ENCODE peak calls at places on chromosome 14, in eight cellular contexts. One of them, this sample, is unnamed.

GRCh38 chr14:22512106-22512814 is 76.8 kb downstream of the DAD1 start:
- DNase-seq in nephron progenitor cell: no peak
- DNase-seq in GM23338: no peak
- DNase-seq in lung: no peak
- DNase-seq in neural progenitor cell: no peak
- DNase-seq in thoracic aorta: no peak
- DNase-seq in fibroblast of villous mesenchyme: no peak
- DNase-seq in cardiac muscle cell: no peak
- DNase-seq in this sample: no peak

GRCh38 chr14:75064205-75064567 is 362 bp upstream of the ACYP1 start:
- DNase-seq in nephron progenitor cell: no peak
- DNase-seq in neural progenitor cell: no peak
- DNase-seq in thoracic aorta: no peak
- DNase-seq in cardiac muscle cell: no peak
- DNase-seq in GM23338: no peak
- DNase-seq in lung: no peak
- DNase-seq in fibroblast of villous mesenchyme: no peak
- DNase-seq in this sample: no peak

GRCh38 chr14:37447883-37448391 is 147.1 kb downstream of the FOXA1 start:
- DNase-seq in cardiac muscle cell: no peak
- DNase-seq in fibroblast of villous mesenchyme: no peak
- DNase-seq in thoracic aorta: no peak
- DNase-seq in nephron progenitor cell: no peak
- DNase-seq in lung: no peak
- DNase-seq in neural progenitor cell: no peak
- DNase-seq in GM23338: no peak
- DNase-seq in this sample: no peak

GRCh38 chr14:89399594-89400068 is 17.4 kb downstream of the FOXN3 start:
- DNase-seq in nephron progenitor cell: peak; percentile 33
- DNase-seq in neural progenitor cell: peak; percentile 56
- DNase-seq in GM23338: peak; percentile 97
- DNase-seq in cardiac muscle cell: peak; percentile 54
- DNase-seq in fibroblast of villous mesenchyme: peak; percentile 87
- DNase-seq in lung: no peak
- DNase-seq in thoracic aorta: no peak
- DNase-seq in this sample: peak; percentile 18

GRCh38 chr14:101594511-101595148 is 33.3 kb downstream of the DIO3 start:
- DNase-seq in cardiac muscle cell: no peak
- DNase-seq in neural progenitor cell: no peak
- DNase-seq in GM23338: no peak
- DNase-seq in fibroblast of villous mesenchyme: no peak
- DNase-seq in nephron progenitor cell: no peak
- DNase-seq in thoracic aorta: no peak
- DNase-seq in lung: no peak
- DNase-seq in this sample: no peak

GRCh38 chr14:88507208-88507607 is 47.6 kb downstream of the PTPN21 start:
- DNase-seq in nephron progenitor cell: no peak
- DNase-seq in lung: no peak
- DNase-seq in neural progenitor cell: no peak
- DNase-seq in cardiac muscle cell: no peak
- DNase-seq in fibroblast of villous mesenchyme: no peak
- DNase-seq in thoracic aorta: no peak
- DNase-seq in GM23338: no peak
- DNase-seq in this sample: no peak

GRCh38 chr14:49173765-49174373 is 412.3 kb downstream of the RPS29 start:
- DNase-seq in GM23338: peak; percentile 93
- DNase-seq in fibroblast of villous mesenchyme: peak; percentile 66
- DNase-seq in nephron progenitor cell: peak; percentile 73
- DNase-seq in thoracic aorta: no peak
- DNase-seq in cardiac muscle cell: peak; percentile 74
- DNase-seq in neural progenitor cell: peak; percentile 87
- DNase-seq in lung: peak; percentile 49
- DNase-seq in this sample: peak; percentile 75

GRCh38 chr14:88040141-88040540 is 35.2 kb downstream of the GPR65 start:
- DNase-seq in cardiac muscle cell: no peak
- DNase-seq in GM23338: no peak
- DNase-seq in neural progenitor cell: no peak
- DNase-seq in lung: no peak
- DNase-seq in thoracic aorta: no peak
- DNase-seq in nephron progenitor cell: no peak
- DNase-seq in fibroblast of villous mesenchyme: no peak
- DNase-seq in this sample: no peak

GRCh38 chr14:55339770-55340169 is 68.5 kb downstream of the FBXO34 start:
- DNase-seq in cardiac muscle cell: no peak
- DNase-seq in thoracic aorta: no peak
- DNase-seq in fibroblast of villous mesenchyme: no peak
- DNase-seq in nephron progenitor cell: no peak
- DNase-seq in GM23338: peak; percentile 19
- DNase-seq in neural progenitor cell: no peak
- DNase-seq in lung: no peak
- DNase-seq in this sample: no peak

GRCh38 chr14:54299393-54300363 is 97.1 kb upstream of the CDKN3 start:
- DNase-seq in thoracic aorta: no peak
- DNase-seq in nephron progenitor cell: no peak
- DNase-seq in fibroblast of villous mesenchyme: peak; percentile 50
- DNase-seq in cardiac muscle cell: no peak
- DNase-seq in GM23338: no peak
- DNase-seq in lung: no peak
- DNase-seq in neural progenitor cell: no peak
- DNase-seq in this sample: no peak

GRCh38 chr14:104593710-104594121 is 10.9 kb downstream of the TMEM179 start:
- DNase-seq in fibroblast of villous mesenchyme: no peak
- DNase-seq in nephron progenitor cell: peak; percentile 3
- DNase-seq in GM23338: no peak
- DNase-seq in lung: no peak
- DNase-seq in cardiac muscle cell: no peak
- DNase-seq in neural progenitor cell: no peak
- DNase-seq in thoracic aorta: no peak
- DNase-seq in this sample: no peak

GRCh38 chr14:104593241-104593701 is 11.3 kb downstream of the TMEM179 start:
- DNase-seq in lung: no peak
- DNase-seq in thoracic aorta: no peak
- DNase-seq in neural progenitor cell: no peak
- DNase-seq in fibroblast of villous mesenchyme: no peak
- DNase-seq in cardiac muscle cell: no peak
- DNase-seq in GM23338: peak; percentile 30
- DNase-seq in nephron progenitor cell: no peak
- DNase-seq in this sample: no peak

GRCh38 chr14:104595116-104595675 is 9.4 kb downstream of the TMEM179 start:
- DNase-seq in nephron progenitor cell: no peak
- DNase-seq in GM23338: no peak
- DNase-seq in neural progenitor cell: no peak
- DNase-seq in thoracic aorta: no peak
- DNase-seq in lung: no peak
- DNase-seq in cardiac muscle cell: no peak
- DNase-seq in fibroblast of villous mesenchyme: no peak
- DNase-seq in this sample: no peak

GRCh38 chr14:104595911-104596450 is 8.6 kb downstream of the TMEM179 start:
- DNase-seq in neural progenitor cell: no peak
- DNase-seq in thoracic aorta: no peak
- DNase-seq in cardiac muscle cell: no peak
- DNase-seq in fibroblast of villous mesenchyme: no peak
- DNase-seq in lung: no peak
- DNase-seq in nephron progenitor cell: no peak
- DNase-seq in GM23338: no peak
- DNase-seq in this sample: no peak

GRCh38 chr14:104594310-104595046 is 10.1 kb downstream of the TMEM179 start:
- DNase-seq in thoracic aorta: no peak
- DNase-seq in cardiac muscle cell: no peak
- DNase-seq in neural progenitor cell: no peak
- DNase-seq in nephron progenitor cell: peak; percentile 1
- DNase-seq in lung: no peak
- DNase-seq in GM23338: no peak
- DNase-seq in fibroblast of villous mesenchyme: no peak
- DNase-seq in this sample: no peak
- TF ChIP-seq CTCF in thoracic aorta: no peak
- TF ChIP-seq CTCF in cardiac muscle cell: no peak
- TF ChIP-seq CTCF in neural progenitor cell: no peak
- TF ChIP-seq CTCF in nephron progenitor cell: no peak
- TF ChIP-seq CTCF in lung: no peak
- TF ChIP-seq CTCF in GM23338: no peak
- TF ChIP-seq CTCF in fibroblast of villous mesenchyme: no peak
- TF ChIP-seq CTCF in this sample: no peak

DNA sequence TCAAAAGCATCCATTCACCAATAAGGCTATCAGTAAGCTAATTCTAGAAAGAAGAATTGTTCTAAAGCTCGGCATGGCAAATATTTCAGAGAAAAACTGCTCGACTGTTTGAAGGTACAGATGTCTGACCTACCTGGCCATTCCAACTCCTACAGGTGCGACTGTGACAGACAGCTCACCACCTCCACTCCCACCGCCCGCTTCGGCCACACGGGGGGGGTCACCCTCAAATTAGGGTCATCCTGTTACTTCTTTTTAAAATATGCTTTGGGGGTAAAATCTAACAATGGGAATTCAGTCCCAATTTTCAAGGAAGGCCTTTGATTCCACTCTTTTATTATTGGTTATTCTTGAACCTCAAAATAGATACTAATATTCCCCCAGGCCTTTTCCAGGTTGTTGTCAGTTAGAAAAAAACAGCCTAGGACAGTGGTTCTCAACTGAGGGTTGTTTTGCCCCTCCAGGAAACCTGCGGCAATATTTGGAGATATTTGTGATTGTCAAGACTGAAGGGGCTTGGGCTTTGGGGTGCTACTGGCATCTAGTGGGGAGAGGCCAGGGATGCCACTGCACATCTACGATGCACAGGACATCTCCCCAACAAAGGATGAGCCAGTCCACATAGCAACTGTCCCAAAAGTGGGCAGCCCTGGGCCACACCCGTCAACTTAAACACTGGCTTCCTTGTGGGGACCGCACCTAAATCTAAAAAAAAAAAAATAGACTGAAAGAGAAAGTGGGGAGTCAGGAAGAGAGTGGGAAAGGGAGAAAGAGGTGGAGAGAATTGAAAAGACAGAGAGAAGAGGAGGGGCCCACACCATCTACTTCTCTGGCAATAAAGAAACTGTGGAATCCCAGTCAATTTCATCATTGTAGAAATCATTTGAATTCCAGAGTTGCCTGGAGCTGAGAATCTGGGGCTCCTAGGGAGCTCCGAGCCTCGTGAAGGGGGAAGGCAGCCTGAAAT is 81.0 kb downstream of the BCL11B start:
- DNase-seq in cardiac muscle cell: no peak
- DNase-seq in fibroblast of villous mesenchyme: no peak
- DNase-seq in neural progenitor cell: no peak
- DNase-seq in nephron progenitor cell: no peak
- DNase-seq in GM23338: peak; percentile 35
- DNase-seq in thoracic aorta: no peak
- DNase-seq in lung: no peak
- DNase-seq in this sample: no peak
- TF ChIP-seq CTCF in cardiac muscle cell: no peak
- TF ChIP-seq CTCF in fibroblast of villous mesenchyme: no peak
- TF ChIP-seq CTCF in neural progenitor cell: peak; percentile 32
- TF ChIP-seq CTCF in nephron progenitor cell: no peak
- TF ChIP-seq CTCF in GM23338: no peak
- TF ChIP-seq CTCF in thoracic aorta: no peak
- TF ChIP-seq CTCF in lung: no peak
- TF ChIP-seq CTCF in this sample: peak; percentile 26

GRCh38 chr14:105971593-105972500 is 445.5 kb downstream of the TMEM121 start:
- DNase-seq in GM23338: no peak
- DNase-seq in lung: no peak
- DNase-seq in fibroblast of villous mesenchyme: no peak
- DNase-seq in thoracic aorta: no peak
- DNase-seq in neural progenitor cell: no peak
- DNase-seq in cardiac muscle cell: no peak
- DNase-seq in nephron progenitor cell: no peak
- DNase-seq in this sample: no peak

GRCh38 chr14:105978618-105979295 is 452.4 kb downstream of the TMEM121 start:
- DNase-seq in GM23338: no peak
- DNase-seq in thoracic aorta: no peak
- DNase-seq in nephron progenitor cell: no peak
- DNase-seq in fibroblast of villous mesenchyme: no peak
- DNase-seq in cardiac muscle cell: no peak
- DNase-seq in lung: no peak
- DNase-seq in neural progenitor cell: no peak
- DNase-seq in this sample: no peak

GRCh38 chr14:105979446-105979845 is 453.1 kb downstream of the TMEM121 start:
- DNase-seq in GM23338: no peak
- DNase-seq in cardiac muscle cell: no peak
- DNase-seq in nephron progenitor cell: no peak
- DNase-seq in neural progenitor cell: no peak
- DNase-seq in lung: no peak
- DNase-seq in thoracic aorta: no peak
- DNase-seq in fibroblast of villous mesenchyme: no peak
- DNase-seq in this sample: no peak

GRCh38 chr14:105980224-105980623 is 453.8 kb downstream of the TMEM121 start:
- DNase-seq in fibroblast of villous mesenchyme: no peak
- DNase-seq in cardiac muscle cell: no peak
- DNase-seq in neural progenitor cell: no peak
- DNase-seq in thoracic aorta: no peak
- DNase-seq in lung: no peak
- DNase-seq in GM23338: no peak
- DNase-seq in nephron progenitor cell: no peak
- DNase-seq in this sample: no peak

DNA sequence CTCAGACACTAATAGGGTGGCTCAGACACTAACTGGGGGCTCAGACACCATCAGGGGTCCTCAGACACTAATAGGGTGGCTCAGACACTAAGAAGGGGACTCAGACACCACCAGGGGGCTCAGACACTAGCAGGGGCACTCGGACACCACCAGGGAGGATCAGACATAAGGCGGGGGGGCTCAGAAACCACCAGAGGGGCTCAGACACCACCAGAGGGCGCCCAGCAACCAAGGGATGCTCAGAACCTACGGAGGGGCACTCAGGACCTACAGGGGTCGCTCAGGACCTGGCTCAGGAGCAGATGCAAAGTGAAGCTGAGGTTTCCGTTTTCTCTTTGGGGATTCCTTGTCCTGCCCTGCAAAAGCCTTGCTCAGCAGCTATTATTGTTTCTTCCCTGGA is 448.5 kb downstream of the TMEM121 start:
- DNase-seq in GM23338: peak; percentile 1
- DNase-seq in fibroblast of villous mesenchyme: no peak
- DNase-seq in nephron progenitor cell: no peak
- DNase-seq in neural progenitor cell: no peak
- DNase-seq in thoracic aorta: no peak
- DNase-seq in cardiac muscle cell: no peak
- DNase-seq in lung: no peak
- DNase-seq in this sample: no peak
- TF ChIP-seq CTCF in GM23338: no peak
- TF ChIP-seq CTCF in fibroblast of villous mesenchyme: no peak
- TF ChIP-seq CTCF in nephron progenitor cell: no peak
- TF ChIP-seq CTCF in neural progenitor cell: no peak
- TF ChIP-seq CTCF in thoracic aorta: no peak
- TF ChIP-seq CTCF in cardiac muscle cell: no peak
- TF ChIP-seq CTCF in lung: peak; percentile 5
- TF ChIP-seq CTCF in this sample: no peak

GRCh38 chr14:38618514-38618913 is 362.6 kb upstream of the CLEC14A start:
- DNase-seq in nephron progenitor cell: no peak
- DNase-seq in neural progenitor cell: no peak
- DNase-seq in GM23338: peak; percentile 7
- DNase-seq in lung: no peak
- DNase-seq in thoracic aorta: no peak
- DNase-seq in cardiac muscle cell: no peak
- DNase-seq in fibroblast of villous mesenchyme: no peak
- DNase-seq in this sample: no peak
- TF ChIP-seq CTCF in nephron progenitor cell: no peak
- TF ChIP-seq CTCF in neural progenitor cell: peak; percentile 19
- TF ChIP-seq CTCF in GM23338: peak; percentile 36
- TF ChIP-seq CTCF in lung: no peak
- TF ChIP-seq CTCF in thoracic aorta: no peak
- TF ChIP-seq CTCF in cardiac muscle cell: no peak
- TF ChIP-seq CTCF in fibroblast of villous mesenchyme: no peak
- TF ChIP-seq CTCF in this sample: peak; percentile 25